ENCODE peak calls at places on chromosomes 6 and 20, in four cellular contexts. One of them, this sample, is unnamed.

GRCh38 chr20:31517373-31517772 is 3.1 kb downstream of the HM13 start:
- DNase-seq in AG08396: peak
- DNase-seq in iPS DF 19.7: peak
- DNase-seq in hippocampal formation: no peak
- DNase-seq in this sample: no peak

GRCh38 chr6:139109558-139109957 is 25.3 kb upstream of the HECA start:
- DNase-seq in AG08396: no peak
- DNase-seq in iPS DF 19.7: peak
- DNase-seq in hippocampal formation: no peak
- DNase-seq in this sample: no peak

GRCh38 chr6:139308284-139308916 is 16.6 kb upstream of the TXLNB start:
- DNase-seq in AG08396: no peak
- DNase-seq in iPS DF 19.7: no peak
- DNase-seq in hippocampal formation: no peak
- DNase-seq in this sample: no peak

GRCh38 chr6:134446228-134446848 is 128.4 kb upstream of the SGK1 start:
- DNase-seq in AG08396: peak
- DNase-seq in iPS DF 19.7: no peak
- DNase-seq in hippocampal formation: peak
- DNase-seq in this sample: no peak

GRCh38 chr20:21513181-21513663 is 642 bp downstream of the NKX2-2 start:
- DNase-seq in AG08396: peak
- DNase-seq in iPS DF 19.7: no peak
- DNase-seq in hippocampal formation: no peak
- DNase-seq in this sample: no peak

GRCh38 chr6:73382462-73383113 is 12.0 kb upstream of the DDX43 start:
- DNase-seq in AG08396: no peak
- DNase-seq in iPS DF 19.7: no peak
- DNase-seq in hippocampal formation: no peak
- DNase-seq in this sample: no peak

GRCh38 chr20:34493646-34494045 is 22.6 kb upstream of the DYNLRB1 start:
- DNase-seq in AG08396: no peak
- DNase-seq in iPS DF 19.7: no peak
- DNase-seq in hippocampal formation: no peak
- DNase-seq in this sample: no peak

GRCh38 chr6:44179072-44179536 is 20.5 kb downstream of the CAPN11 start:
- DNase-seq in AG08396: no peak
- DNase-seq in iPS DF 19.7: no peak
- DNase-seq in hippocampal formation: no peak
- DNase-seq in this sample: no peak

GRCh38 chr6:155121699-155122098 is 126.6 kb downstream of the TIAM2 start:
- DNase-seq in AG08396: no peak
- DNase-seq in iPS DF 19.7: no peak
- DNase-seq in hippocampal formation: no peak
- DNase-seq in this sample: no peak

GRCh38 chr6:73491371-73491770 is 29.5 kb downstream of the EEF1A1 start:
- DNase-seq in AG08396: no peak
- DNase-seq in iPS DF 19.7: no peak
- DNase-seq in hippocampal formation: no peak
- DNase-seq in this sample: no peak

GRCh38 chr6:47633141-47633540 is 65.2 kb upstream of the ADGRF4 start:
- DNase-seq in AG08396: no peak
- DNase-seq in iPS DF 19.7: no peak
- DNase-seq in hippocampal formation: no peak
- DNase-seq in this sample: no peak